ENCODE peak calls at places on chromosomes 12 and 14, in eight cellular contexts. P is SK-N-SH, Q is HepG2, B is IMR-90, E is HCT116, X is K562, Y is GM12878, V is H1. H is an unnamed sample.

GRCh38 chr12:71250186-71250585 is 92.4 kb upstream of the TSPAN8 start:
- DNase-seq in P (no peak), E (no peak), X (no peak), B (no peak), V (no peak), Y (no peak), Q (no peak), H (no peak)

GRCh38 chr14:22850944-22851790 is 14.8 kb downstream of the MMP14 start:
- DNase-seq in B (peak), V (no peak), Q (no peak), E (no peak), X (no peak), P (no peak), Y (no peak), H (no peak)

GRCh38 chr14:57871487-57872080 is 5.7 kb upstream of the SLC35F4 start:
- DNase-seq in Q (peak), B (peak), P (peak), X (peak), Y (peak), E (peak), V (peak), H (peak)

GRCh38 chr14:69631509-69631908 is 20.1 kb downstream of the SUSD6 start:
- DNase-seq in Q (peak), Y (no peak), B (peak), P (no peak), V (no peak), E (no peak), X (no peak), H (no peak)

GRCh38 chr14:90664911-90665695 is 151.1 kb downstream of the TTC7B start:
- DNase-seq in V (peak), B (peak), P (no peak), E (no peak), Y (no peak), Q (no peak), X (no peak), H (no peak)

GRCh38 chr12:124543591-124544310 is 23.7 kb downstream of the NCOR2 start:
- DNase-seq in X (no peak), Q (no peak), V (no peak), P (peak), Y (no peak), E (no peak), B (no peak), H (no peak)

GRCh38 chr14:69760810-69761209 is 6.1 kb upstream of the SRSF5 start:
- DNase-seq in P (no peak), X (no peak), B (no peak), Y (no peak), Q (no peak), E (no peak), V (no peak), H (no peak)

GRCh38 chr12:124277394-124278222 is 17.3 kb upstream of the RFLNA start:
- DNase-seq in B (no peak), X (no peak), E (no peak), Y (no peak), Q (no peak), P (peak), V (no peak), H (peak)

GRCh38 chr14:69291891-69292586 is 32.1 kb downstream of the GALNT16 start:
- DNase-seq in X (no peak), Y (no peak), E (no peak), P (no peak), B (no peak), V (peak), Q (no peak), H (no peak)

GRCh38 chr14:52834440-52834842 is 43.0 kb upstream of the GNPNAT1 start:
- DNase-seq in Y (no peak), B (peak), E (no peak), P (peak), Q (no peak), V (no peak), X (no peak), H (peak)

GRCh38 chr12:31323466-31324115 is 2.4 kb downstream of the SINHCAF start:
- DNase-seq in Y (no peak), X (peak), Q (no peak), B (no peak), V (peak), P (no peak), E (no peak), H (peak)

GRCh38 chr12:2960432-2960956 is 1.3 kb downstream of the TEAD4 start:
- DNase-seq in E (no peak), X (no peak), Y (no peak), P (no peak), Q (peak), V (peak), B (peak), H (peak)

GRCh38 chr12:62716866-62717477 is 218.0 kb downstream of the PPM1H start:
- DNase-seq in E (no peak), Q (no peak), V (no peak), X (no peak), P (no peak), Y (no peak), B (no peak), H (peak)

DNA sequence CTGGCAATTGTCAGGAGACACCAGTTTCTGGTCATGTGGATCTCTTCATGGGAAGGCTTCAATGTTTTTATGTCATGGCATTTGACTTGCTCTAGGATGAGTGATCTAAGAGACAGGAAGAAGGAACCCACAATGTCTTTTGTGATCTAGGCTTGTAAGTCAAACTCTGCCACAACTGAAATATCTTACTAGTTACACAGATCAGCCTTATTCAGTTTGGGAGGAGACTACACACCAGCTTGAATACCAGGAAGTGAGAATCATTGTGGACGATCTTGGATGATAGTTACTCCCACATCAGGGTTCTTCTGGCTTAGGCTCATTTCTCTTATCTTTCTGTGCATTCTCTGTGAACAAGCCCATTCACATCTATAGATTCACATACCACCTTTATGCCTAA is 236.2 kb upstream of the FBXO33 start:
- DNase-seq in Y (no peak), Q (no peak), P (no peak), X (no peak), E (no peak), V (no peak), B (no peak), H (no peak)
- TF ChIP-seq RAD21 in Y (no peak), Q (no peak), P (no peak), X (no peak), E (no peak), V (no peak), B (no peak), H (no peak)

DNA sequence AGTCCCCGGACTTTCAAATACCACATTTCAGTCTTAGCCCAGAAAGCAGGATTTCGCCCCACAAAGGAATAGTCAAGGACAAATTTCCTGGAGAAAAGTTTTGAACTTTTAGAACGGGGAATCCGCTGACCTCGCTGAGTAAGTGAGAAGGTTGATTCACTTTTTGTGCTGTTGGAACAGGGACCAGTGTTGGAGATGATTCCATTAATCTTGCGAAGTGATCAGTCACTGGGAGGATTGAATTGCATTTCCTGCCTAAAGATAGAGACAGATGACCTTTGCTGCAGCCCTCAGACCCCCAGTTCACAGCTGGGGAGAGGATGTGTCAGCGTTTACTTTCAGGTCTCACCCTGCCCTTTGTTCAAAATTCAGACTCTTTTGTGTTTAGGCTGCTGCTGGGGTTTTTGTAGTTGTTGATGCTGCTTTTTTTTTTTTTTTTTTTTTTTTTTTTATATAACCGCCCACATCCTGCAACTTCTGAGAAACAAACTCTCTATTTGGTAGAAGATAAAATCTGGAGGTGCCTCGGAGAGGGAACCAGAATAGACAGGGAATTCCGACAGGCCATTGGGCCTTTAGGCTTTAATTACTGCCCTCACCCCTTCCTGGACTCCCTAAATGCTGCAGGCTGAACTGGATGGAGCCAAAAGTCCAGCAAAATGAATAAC is 9.8 kb upstream of the KDM2B start:
- DNase-seq in X (no peak), V (peak), E (no peak), Y (peak), B (peak), Q (peak), P (no peak), H (no peak)
- H3K4me3 ChIP-seq in X (no peak), V (peak), E (no peak), Y (peak), B (peak), Q (peak), P (peak), H (no peak)

GRCh38 chr14:92877757-92878431 is 45.1 kb upstream of the CHGA start:
- DNase-seq in Y (no peak), P (no peak), Q (peak), E (no peak), B (no peak), X (no peak), V (peak), H (no peak)

GRCh38 chr14:92883066-92883465 is 39.9 kb upstream of the CHGA start:
- DNase-seq in Y (no peak), X (no peak), E (no peak), V (no peak), Q (no peak), P (no peak), B (no peak), H (no peak)

GRCh38 chr14:92880351-92880750 is 42.6 kb upstream of the CHGA start:
- DNase-seq in B (no peak), Q (no peak), V (no peak), P (no peak), X (no peak), E (no peak), Y (no peak), H (no peak)

GRCh38 chr14:92884410-92884809 is 38.5 kb upstream of the CHGA start:
- DNase-seq in E (no peak), P (no peak), V (no peak), Y (no peak), X (no peak), B (no peak), Q (no peak), H (no peak)

DNA sequence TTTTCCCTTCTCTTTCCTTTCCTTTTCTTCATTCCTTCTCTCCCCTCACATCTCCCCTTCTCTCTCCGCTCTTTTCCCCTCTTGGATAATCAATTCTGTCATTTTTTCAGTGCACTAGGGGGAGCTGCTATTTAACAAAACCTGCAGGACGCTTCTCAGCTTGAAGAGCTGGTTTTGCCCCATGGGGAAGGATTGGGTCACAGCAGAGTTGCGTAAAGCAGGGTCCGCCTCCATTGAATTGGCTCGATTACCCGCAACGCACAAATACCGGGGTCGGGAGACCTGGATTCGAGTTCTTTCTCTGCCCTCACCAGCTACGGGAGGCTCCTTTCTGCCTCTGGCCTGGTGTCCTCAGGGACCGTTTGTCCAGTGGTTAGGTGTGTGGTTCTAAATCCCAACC is 42.1 kb upstream of the CHGA start:
- DNase-seq in B (peak), Y (no peak), E (peak), V (peak), P (peak), Q (peak), X (no peak), H (peak)
- TF ChIP-seq RAD21 in B (peak), Y (peak), E (peak), V (peak), P (peak), Q (peak), X (peak), H (peak)

GRCh38 chr12:53337998-53338397 is 1.8 kb upstream of the SP7 start:
- DNase-seq in P (peak), V (no peak), X (no peak), E (no peak), B (no peak), Q (no peak), Y (no peak), H (no peak)
- H3K4me3 ChIP-seq in P (no peak), V (no peak), X (no peak), E (no peak), B (no peak), Q (no peak), Y (no peak), H (no peak)

GRCh38 chr14:35340616-35341453 is 48.7 kb downstream of the PSMA6 start:
- DNase-seq in B (no peak), E (no peak), V (no peak), P (peak), Y (no peak), X (no peak), Q (no peak), H (no peak)

GRCh38 chr14:35343709-35344474 is 51.7 kb downstream of the PSMA6 start:
- DNase-seq in B (no peak), Y (no peak), P (no peak), V (no peak), Q (no peak), E (no peak), X (no peak), H (no peak)

GRCh38 chr14:35339761-35340406 is 47.7 kb downstream of the PSMA6 start:
- DNase-seq in V (no peak), B (no peak), P (no peak), Q (no peak), E (no peak), Y (no peak), X (no peak), H (no peak)

GRCh38 chr14:35341454-35342159 is 49.4 kb downstream of the PSMA6 start:
- DNase-seq in Y (no peak), B (peak), E (peak), P (peak), Q (peak), X (no peak), V (no peak), H (peak)

GRCh38 chr14:35342160-35343010 is 50.2 kb downstream of the PSMA6 start:
- DNase-seq in P (no peak), X (no peak), E (no peak), Q (no peak), Y (no peak), B (peak), V (no peak), H (no peak)
- TF ChIP-seq RAD21 in P (no peak), X (no peak), E (no peak), Q (peak), Y (no peak), B (no peak), V (no peak), H (no peak)

GRCh38 chr14:59363545-59364226 is 101.5 kb downstream of the GPR135 start:
- DNase-seq in X (no peak), Q (no peak), V (no peak), E (no peak), B (peak), P (no peak), Y (no peak), H (peak)
- H3K4me3 ChIP-seq in X (no peak), Q (no peak), V (no peak), E (no peak), B (no peak), P (no peak), Y (no peak), H (no peak)

GRCh38 chr12:68435816-68436215 is 103.7 kb upstream of the MDM1 start:
- DNase-seq in X (no peak), P (no peak), E (no peak), B (peak), Q (no peak), V (no peak), Y (no peak), H (no peak)
- TF ChIP-seq RAD21 in X (no peak), P (no peak), E (no peak), B (no peak), Q (no peak), V (no peak), Y (no peak), H (no peak)

DNA sequence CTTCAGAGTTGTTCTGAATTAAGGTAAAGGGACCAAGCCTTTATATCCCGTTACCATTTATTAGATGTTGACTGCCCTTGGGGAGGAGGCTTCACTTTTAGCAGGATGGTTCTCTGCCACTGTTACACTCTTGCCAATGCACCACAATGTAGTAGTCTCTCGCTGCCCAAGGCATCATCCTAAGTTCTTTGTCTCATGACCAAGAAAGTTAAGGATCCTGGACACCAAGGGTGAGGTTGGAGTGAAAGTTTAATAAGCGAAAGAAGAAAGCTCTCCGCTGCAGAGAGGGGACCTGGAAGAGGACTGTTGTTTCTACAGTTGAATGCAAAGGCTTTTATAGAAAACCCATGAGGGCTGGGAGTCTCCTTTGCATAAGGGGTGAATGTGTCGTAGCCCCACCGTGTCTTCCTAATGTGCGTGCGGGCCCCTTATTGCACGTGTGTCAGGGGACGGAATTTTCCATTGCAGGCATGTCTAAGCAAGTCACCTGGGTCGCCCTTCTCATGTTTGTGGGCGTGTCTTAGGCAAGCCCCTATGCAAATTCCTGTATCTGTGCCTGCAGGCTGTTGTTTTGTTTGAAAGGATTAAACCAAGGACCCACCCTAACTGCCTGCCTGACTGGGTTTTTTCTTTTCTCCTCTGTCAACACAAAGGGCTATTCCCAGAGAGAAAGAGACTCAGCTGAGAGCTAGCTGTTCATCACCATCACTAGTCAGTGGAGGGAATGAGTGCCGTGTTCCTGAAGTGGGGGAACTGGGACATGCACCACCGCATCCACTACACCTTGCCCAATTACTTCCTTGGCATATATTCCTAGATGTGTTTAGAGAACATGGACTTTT is 17.6 kb upstream of the RNASE1 start:
- DNase-seq in Y (no peak), Q (no peak), E (no peak), P (no peak), X (peak), V (peak), B (no peak), H (no peak)
- H3K4me3 ChIP-seq in Y (no peak), Q (no peak), E (no peak), P (no peak), X (no peak), V (no peak), B (no peak), H (no peak)

GRCh38 chr12:117218149-117218548 is 27.9 kb upstream of the FBXO21 start:
- DNase-seq in Q (no peak), V (no peak), Y (no peak), P (no peak), E (no peak), X (no peak), B (no peak), H (no peak)
- TF ChIP-seq RAD21 in Q (no peak), V (no peak), Y (no peak), P (no peak), E (no peak), X (no peak), B (no peak), H (no peak)

DNA sequence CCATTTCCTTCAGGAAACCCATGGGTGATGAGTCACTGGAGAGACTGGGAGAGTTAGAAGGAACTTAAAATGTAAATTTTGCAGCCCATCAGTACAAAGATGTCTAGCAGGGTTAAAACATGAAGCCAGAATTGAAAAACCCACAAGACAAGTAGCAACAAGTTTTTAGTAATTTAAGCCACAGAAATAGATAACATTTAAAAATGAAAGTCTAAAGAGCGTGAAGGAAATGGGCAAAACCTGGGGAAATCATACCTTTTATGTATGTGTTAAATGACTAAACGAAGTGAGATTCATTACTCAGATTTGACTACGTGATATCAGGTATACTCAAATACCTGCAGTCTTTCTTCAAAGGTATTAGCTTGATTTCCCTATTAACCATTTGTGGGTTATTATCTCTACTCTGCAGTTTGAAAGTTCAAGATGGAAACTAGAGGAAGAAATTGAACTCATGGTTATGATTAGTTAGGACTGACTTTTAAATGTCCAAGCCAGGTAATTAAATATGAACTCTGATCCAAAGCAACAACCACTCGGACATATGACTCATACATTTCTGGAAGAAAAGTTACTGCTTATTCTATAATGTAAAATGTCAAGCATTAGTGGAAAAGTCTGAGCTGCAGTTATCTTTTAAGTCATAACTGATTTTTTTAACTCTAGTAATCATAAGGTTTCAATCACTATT is 84.1 kb downstream of the ITPR2 start:
- DNase-seq in X (no peak), B (peak), Y (peak), Q (no peak), V (no peak), P (no peak), E (no peak), H (no peak)
- H3K4me3 ChIP-seq in X (no peak), B (no peak), Y (peak), Q (no peak), V (no peak), P (no peak), E (peak), H (no peak)